ENCODE peak calls at places on chromosomes 7 and 10, in ten cellular contexts. P is PC-3, K is A549, D is GM23338, Z is brain microvascular endothelial cell, C is lower lobe of right lung, Y is astrocyte, S is AG09309, V is neural progenitor cell, R is colonic mucosa. T is an unnamed sample.

GRCh38 chr10:101650841-101651240 is 44.1 kb downstream of the FBXW4 start:
- DNase-seq in Y (no peak), S (no peak), K (no peak), D (peak), C (no peak), Z (no peak), R (no peak), V (peak), P (no peak), T (no peak)

GRCh38 chr7:105327201-105327600 is 61.5 kb downstream of the SRPK2 start:
- DNase-seq in Y (no peak), S (no peak), K (no peak), D (no peak), C (no peak), Z (no peak), R (no peak), V (no peak), P (no peak), T (no peak)

GRCh38 chr7:79612027-79612426 is 158.6 kb upstream of the MAGI2 start:
- DNase-seq in Z (no peak), V (no peak), P (no peak), K (no peak), R (no peak), C (no peak), Y (no peak), S (no peak), D (no peak), T (no peak)

GRCh38 chr10:97016728-97017473 is 168.9 kb downstream of the SLIT1 start:
- DNase-seq in Y (peak), V (no peak), P (no peak), S (no peak), D (peak), K (no peak), C (no peak), Z (no peak), R (no peak), T (no peak)

GRCh38 chr7:29208410-29209250 is 14.1 kb downstream of the CHN2 start:
- DNase-seq in D (no peak), P (no peak), Z (no peak), S (no peak), V (no peak), C (no peak), K (no peak), R (peak), Y (no peak), T (no peak)

GRCh38 chr7:132858251-132858650 is 223.6 kb downstream of the CHCHD3 start:
- DNase-seq in R (no peak), D (no peak), Z (no peak), V (no peak), K (no peak), C (no peak), Y (no peak), S (no peak), P (no peak), T (no peak)

GRCh38 chr7:63927261-63927660 is 71.4 kb upstream of the ZNF722 start:
- DNase-seq in R (no peak), K (no peak), Z (no peak), S (no peak), P (no peak), C (no peak), Y (no peak), D (no peak), V (no peak), T (no peak)

GRCh38 chr7:151199196-151199874 is 11.0 kb downstream of the H2BK1 start:
- DNase-seq in D (no peak), S (no peak), Y (no peak), K (no peak), R (no peak), P (no peak), V (peak), C (no peak), Z (no peak), T (no peak)

GRCh38 chr10:7410800-7411670 is at the start of gene SFMBT2:
- DNase-seq in K (peak), C (peak), S (peak), R (peak), Y (peak), P (peak), D (peak), V (peak), Z (peak), T (peak)

GRCh38 chr10:133159950-133160812 is at the start of gene KNDC1:
- DNase-seq in V (peak), Y (no peak), S (no peak), R (no peak), Z (no peak), K (peak), P (no peak), D (peak), C (peak), T (no peak)

GRCh38 chr7:135923700-135924261 is 53.4 kb downstream of the MTPN start:
- DNase-seq in Z (peak), R (no peak), S (peak), C (no peak), Y (peak), D (no peak), K (peak), P (peak), V (no peak), T (peak)

GRCh38 chr10:49272251-49273081 is 26.5 kb upstream of the C10orf71 start:
- DNase-seq in S (no peak), K (no peak), Z (peak), C (no peak), V (no peak), Y (no peak), P (no peak), D (no peak), R (no peak), T (no peak)

GRCh38 chr10:132588301-132589013 is 50.9 kb downstream of the INPP5A start:
- DNase-seq in R (peak), P (no peak), V (no peak), Y (no peak), D (no peak), C (peak), K (no peak), Z (peak), S (no peak), T (no peak)

GRCh38 chr7:158774916-158775315 is 54.4 kb downstream of the ESYT2 start:
- DNase-seq in Z (no peak), R (no peak), S (no peak), Y (no peak), D (no peak), V (no peak), C (no peak), K (no peak), P (no peak), T (no peak)

GRCh38 chr7:129825005-129825553 is 127.7 kb downstream of the UBE2H start:
- DNase-seq in P (peak), S (no peak), Z (no peak), K (peak), R (peak), D (peak), C (peak), V (peak), Y (no peak), T (peak)

GRCh38 chr7:108455833-108456677 is at the start of gene NRCAM:
- DNase-seq in V (peak), Y (peak), C (peak), R (no peak), S (no peak), D (peak), Z (no peak), K (peak), P (no peak), T (peak)

GRCh38 chr7:30845426-30846135 is 66.1 kb upstream of the AQP1 start:
- DNase-seq in Z (no peak), P (peak), K (no peak), V (no peak), D (no peak), C (peak), S (no peak), Y (peak), R (no peak), T (peak)

GRCh38 chr7:111987115-111987826 is 218.9 kb downstream of the DOCK4 start:
- DNase-seq in P (peak), S (peak), K (no peak), D (no peak), C (no peak), V (no peak), Z (no peak), R (no peak), Y (peak), T (peak)

GRCh38 chr7:85054306-85054705 is 132.6 kb downstream of the SEMA3D start:
- DNase-seq in Y (no peak), K (no peak), C (no peak), V (peak), S (no peak), R (no peak), P (no peak), Z (no peak), D (no peak), T (no peak)

GRCh38 chr7:28723336-28723735 is 234.8 kb downstream of the TRIL start:
- DNase-seq in R (no peak), S (no peak), D (no peak), K (no peak), C (no peak), Y (no peak), V (peak), P (no peak), Z (no peak), T (no peak)

GRCh38 chr7:133582766-133583523 is 330.1 kb downstream of the EXOC4 start:
- DNase-seq in Y (peak), D (no peak), C (no peak), P (no peak), S (peak), Z (peak), K (no peak), R (no peak), V (no peak), T (no peak)

GRCh38 chr10:117074621-117075020 is 63.4 kb downstream of the VAX1 start:
- DNase-seq in V (peak), P (peak), Y (no peak), K (no peak), D (peak), R (peak), S (no peak), C (no peak), Z (no peak), T (peak)

GRCh38 chr10:16944081-16944922 is 127.1 kb upstream of the RSU1 start:
- DNase-seq in C (no peak), V (no peak), K (no peak), D (no peak), R (no peak), Y (peak), S (peak), Z (no peak), P (no peak), T (no peak)

GRCh38 chr7:15684834-15685233 is 1.6 kb downstream of the MEOX2 start:
- DNase-seq in R (no peak), K (no peak), Y (no peak), D (peak), Z (no peak), S (no peak), P (no peak), V (peak), C (no peak), T (no peak)

GRCh38 chr7:44884553-44885393 is 557 bp downstream of the PURB start:
- DNase-seq in R (peak), V (peak), P (peak), K (no peak), S (no peak), Y (peak), D (peak), C (peak), Z (peak), T (peak)

GRCh38 chr10:119859422-119860258 is 13.0 kb downstream of the MCMBP start:
- DNase-seq in R (no peak), P (peak), C (no peak), V (peak), D (peak), S (no peak), K (peak), Z (no peak), Y (peak), T (peak)

GRCh38 chr7:106260136-106260561 is 24.6 kb downstream of the NAMPT start:
- DNase-seq in S (peak), R (no peak), P (no peak), K (no peak), Y (peak), C (no peak), V (no peak), Z (no peak), D (no peak), T (no peak)

GRCh38 chr10:98534046-98534445 is 87.3 kb upstream of the HPS1 start:
- DNase-seq in P (peak), Z (no peak), K (no peak), S (no peak), V (no peak), C (no peak), Y (no peak), D (no peak), R (no peak), T (no peak)

GRCh38 chr10:8967004-8967530 is 912.6 kb downstream of the GATA3 start:
- DNase-seq in C (no peak), P (no peak), D (no peak), V (no peak), Y (no peak), R (no peak), S (no peak), K (no peak), Z (no peak), T (peak)

GRCh38 chr7:157596026-157596425 is 259.2 kb downstream of the DNAJB6 start:
- DNase-seq in V (no peak), Y (no peak), Z (no peak), S (no peak), P (no peak), C (no peak), R (no peak), K (no peak), D (no peak), T (no peak)

GRCh38 chr10:77602913-77603528 is 34.6 kb downstream of the KCNMA1 start:
- DNase-seq in C (no peak), R (no peak), D (no peak), P (no peak), V (no peak), S (no peak), Y (no peak), Z (no peak), K (no peak), T (no peak)

GRCh38 chr7:35716038-35716803 is 21.3 kb upstream of the HERPUD2 start:
- DNase-seq in S (no peak), C (no peak), P (no peak), Z (peak), R (no peak), V (no peak), D (no peak), Y (no peak), K (no peak), T (no peak)

GRCh38 chr10:96719850-96720421 is 378 bp downstream of the PIK3AP1 start:
- DNase-seq in Z (no peak), C (peak), D (peak), V (peak), R (peak), P (peak), K (peak), Y (no peak), S (no peak), T (no peak)

GRCh38 chr7:124791426-124791825 is 25.8 kb upstream of the GPR37 start:
- DNase-seq in V (no peak), Z (no peak), K (no peak), S (no peak), P (peak), C (no peak), Y (no peak), D (no peak), R (no peak), T (peak)
- TF ChIP-seq CTCF in V (no peak), Z (no peak), K (no peak), S (no peak), P (no peak), C (no peak), Y (no peak), D (no peak), R (no peak), T (no peak)

GRCh38 chr7:121278120-121279021 is 50.4 kb upstream of the WNT16 start:
- DNase-seq in C (no peak), Y (peak), R (no peak), K (no peak), Z (peak), D (peak), V (no peak), P (peak), S (peak), T (peak)

GRCh38 chr7:121276276-121276675 is 52.5 kb upstream of the WNT16 start:
- DNase-seq in Y (no peak), S (no peak), Z (no peak), K (no peak), D (no peak), R (no peak), C (no peak), P (no peak), V (no peak), T (no peak)

GRCh38 chr7:121279060-121279620 is 49.7 kb upstream of the WNT16 start:
- DNase-seq in Y (peak), Z (peak), D (no peak), S (no peak), C (no peak), K (no peak), R (no peak), V (no peak), P (no peak), T (no peak)

GRCh38 chr7:121282129-121282528 is 46.7 kb upstream of the WNT16 start:
- DNase-seq in V (no peak), D (no peak), Z (no peak), R (no peak), K (no peak), P (no peak), S (no peak), C (no peak), Y (no peak), T (no peak)

DNA sequence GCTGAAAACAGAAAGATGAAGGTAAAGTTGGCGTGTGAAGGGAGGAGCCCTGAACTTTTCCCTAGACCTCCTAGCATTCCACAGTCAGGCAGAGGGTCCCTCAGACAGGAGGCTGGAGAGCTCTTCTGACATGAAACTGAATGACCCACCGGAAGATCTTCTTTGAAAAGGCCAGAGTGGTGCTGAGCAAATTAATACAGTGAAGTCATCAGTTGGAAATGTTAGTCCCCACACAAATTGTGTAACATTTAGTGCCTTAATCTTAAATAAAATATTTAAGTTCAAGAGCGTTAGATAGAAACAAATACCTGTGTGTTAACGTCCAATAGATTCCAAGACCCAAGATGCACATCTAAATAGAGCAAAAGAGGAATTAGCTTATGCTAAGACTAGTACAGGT is 49.0 kb upstream of the WNT16 start:
- DNase-seq in V (no peak), P (no peak), C (no peak), R (no peak), Y (peak), Z (no peak), D (no peak), S (no peak), K (no peak), T (no peak)
- H3K4me3 ChIP-seq in V (no peak), P (no peak), C (no peak), R (no peak), Y (no peak), Z (no peak), D (no peak), S (no peak), K (no peak), T (no peak)

GRCh38 chr10:66931340-66931948 is 5.6 kb downstream of the LRRTM3 start:
- DNase-seq in C (no peak), P (peak), Y (peak), V (peak), D (peak), K (peak), S (peak), R (no peak), Z (peak), T (peak)
- TF ChIP-seq CTCF in C (peak), P (peak), Y (peak), V (peak), D (peak), K (peak), S (peak), R (peak), Z (peak), T (peak)

GRCh38 chr10:79193694-79194382 is 125.1 kb downstream of the ZMIZ1 start:
- DNase-seq in V (no peak), D (no peak), C (no peak), S (no peak), R (no peak), Y (no peak), P (no peak), K (no peak), Z (no peak), T (no peak)
- H3K4me3 ChIP-seq in V (no peak), D (no peak), C (no peak), S (no peak), R (no peak), Y (no peak), P (no peak), K (no peak), Z (no peak), T (no peak)

GRCh38 chr7:123727071-123727837 is 21.5 kb downstream of the WASL start:
- DNase-seq in C (no peak), S (peak), Z (peak), R (no peak), K (no peak), D (no peak), P (peak), Y (peak), V (no peak), T (no peak)
- TF ChIP-seq CTCF in C (no peak), S (no peak), Z (no peak), R (no peak), K (no peak), D (no peak), P (no peak), Y (no peak), V (no peak), T (no peak)

GRCh38 chr7:76318488-76319353 is 16.2 kb downstream of the HSPB1 start:
- DNase-seq in S (peak), V (peak), D (peak), P (peak), Z (peak), C (peak), Y (peak), K (peak), R (peak), T (peak)
- H3K4me3 ChIP-seq in S (peak), V (peak), D (peak), P (peak), Z (peak), C (peak), Y (peak), K (peak), R (peak), T (peak)

DNA sequence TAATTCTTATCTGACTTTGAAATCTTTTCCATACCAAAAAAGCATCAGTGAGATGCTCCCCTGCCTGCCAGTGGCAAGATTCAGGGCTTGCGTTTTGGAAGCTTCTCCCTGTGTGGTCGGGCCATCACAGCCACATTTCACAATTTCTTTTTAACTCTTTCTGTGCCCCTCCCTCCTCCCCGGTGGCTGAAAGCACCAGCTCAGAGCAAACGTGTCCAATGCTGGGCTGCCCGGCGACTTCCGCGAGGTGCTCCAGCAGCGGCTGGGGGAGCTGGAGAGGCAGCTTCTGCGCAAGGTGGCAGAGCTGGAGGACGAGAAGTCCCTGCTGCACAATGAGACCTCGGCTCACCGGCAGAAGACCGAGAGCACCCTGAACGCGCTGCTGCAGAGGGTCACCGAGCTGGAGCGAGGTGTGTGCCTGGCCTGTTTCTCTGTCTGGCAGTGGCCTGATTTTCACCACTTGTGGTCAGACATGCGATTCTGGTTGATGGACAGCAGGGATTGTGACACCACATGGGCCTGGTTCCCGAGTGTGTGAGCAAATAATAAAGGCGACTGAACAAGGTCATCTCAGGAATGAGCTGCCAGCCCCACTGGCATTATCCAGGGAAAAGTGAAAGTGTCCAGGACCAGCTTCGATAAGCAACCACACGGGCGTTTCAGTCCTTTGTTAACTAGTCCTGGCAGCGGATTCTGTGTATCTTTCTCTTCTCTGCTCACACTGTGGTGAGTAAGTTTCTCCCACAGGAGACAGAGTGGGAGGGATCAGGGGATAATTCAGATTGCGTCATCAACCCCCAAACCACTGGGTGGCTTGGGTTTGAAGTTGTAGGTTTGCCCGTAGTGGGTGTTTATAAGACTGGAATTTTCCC is 2.6 kb downstream of the NPTX2 start:
- DNase-seq in R (no peak), P (no peak), Y (peak), Z (no peak), K (no peak), C (no peak), D (peak), V (peak), S (peak), T (no peak)
- TF ChIP-seq CTCF in R (no peak), P (no peak), Y (no peak), Z (no peak), K (no peak), C (no peak), D (no peak), V (peak), S (no peak), T (no peak)

DNA sequence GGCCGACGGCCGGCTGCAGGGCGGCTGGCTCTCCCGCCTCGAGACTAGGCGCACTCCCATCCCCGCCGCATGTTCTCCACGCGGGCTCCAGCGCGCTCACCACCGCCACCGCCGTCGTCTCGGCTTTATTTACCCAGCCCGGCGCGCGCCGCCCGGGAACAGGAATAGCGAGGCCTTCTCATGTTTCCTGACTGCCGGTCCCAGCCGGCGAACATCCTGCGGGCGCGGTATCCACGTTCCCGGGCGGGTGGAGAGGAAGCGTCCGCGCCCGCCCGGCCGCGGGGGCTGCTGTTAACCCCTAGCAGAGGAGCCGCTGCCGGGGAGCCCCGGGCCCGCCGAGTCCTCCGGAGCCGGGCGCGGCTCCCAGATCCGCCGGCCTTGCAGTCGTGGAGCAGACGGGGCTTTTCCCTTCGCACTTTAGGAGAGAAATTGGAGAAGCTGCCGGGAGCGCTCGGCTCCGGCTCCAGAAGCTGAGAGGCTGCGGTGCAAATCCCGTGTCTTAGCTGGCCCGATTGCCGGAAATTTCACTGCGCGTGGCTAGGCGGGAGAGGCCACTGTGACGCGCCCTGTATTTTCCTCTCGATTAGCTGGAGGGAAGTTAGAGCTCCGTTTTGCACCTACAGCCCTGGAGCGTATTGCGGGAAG is at the start of gene MKX:
- DNase-seq in P (peak), S (no peak), V (peak), Z (peak), R (peak), K (no peak), D (peak), C (peak), Y (peak), T (peak)
- H3K4me3 ChIP-seq in P (peak), S (peak), V (peak), Z (peak), R (peak), K (peak), D (peak), C (peak), Y (peak), T (no peak)